ENCODE peak calls at places on chromosomes 1 and 21, in five cellular contexts. One of them, this sample, is unnamed. For H3K4me1 and H3K27me3, the result is how much of the 10 kb centered on the place peaks cover.

GRCh38 chr1:30615076-30615795 is 108.1 kb downstream of the MATN1 start:
- DNase-seq in heart right ventricle: no peak
- DNase-seq in prostate gland: no peak
- DNase-seq in IMR-90: no peak
- DNase-seq in cardiac muscle cell: no peak
- DNase-seq in this sample: peak

GRCh38 chr1:71644997-71645396 is 564.2 kb upstream of the ZRANB2 start:
- DNase-seq in heart right ventricle: no peak
- DNase-seq in prostate gland: no peak
- DNase-seq in IMR-90: no peak
- DNase-seq in cardiac muscle cell: no peak
- DNase-seq in this sample: no peak

GRCh38 chr1:2438038-2438437 is 25.7 kb upstream of the PEX10 start:
- DNase-seq in heart right ventricle: no peak
- DNase-seq in prostate gland: peak
- DNase-seq in IMR-90: no peak
- DNase-seq in cardiac muscle cell: no peak
- DNase-seq in this sample: no peak

GRCh38 chr21:45644041-45644906 is 749 bp downstream of the PCBP3 start:
- DNase-seq in heart right ventricle: peak
- DNase-seq in prostate gland: no peak
- DNase-seq in IMR-90: no peak
- DNase-seq in cardiac muscle cell: peak
- DNase-seq in this sample: no peak

GRCh38 chr1:228030451-228031201 is 23.8 kb downstream of the WNT3A start:
- DNase-seq in heart right ventricle: no peak
- DNase-seq in prostate gland: no peak
- DNase-seq in IMR-90: no peak
- DNase-seq in cardiac muscle cell: no peak
- DNase-seq in this sample: no peak

GRCh38 chr1:239987103-239987745 is 104.5 kb upstream of the FMN2 start:
- DNase-seq in heart right ventricle: no peak
- DNase-seq in prostate gland: no peak
- DNase-seq in IMR-90: peak
- DNase-seq in cardiac muscle cell: peak
- DNase-seq in this sample: no peak

GRCh38 chr1:41003640-41004220 is 17.8 kb downstream of the SLFNL1 start:
- DNase-seq in heart right ventricle: peak
- DNase-seq in prostate gland: peak
- DNase-seq in IMR-90: peak
- DNase-seq in cardiac muscle cell: peak
- DNase-seq in this sample: peak

GRCh38 chr1:30339866-30340265 is 383.5 kb downstream of the MATN1 start:
- DNase-seq in heart right ventricle: no peak
- DNase-seq in prostate gland: no peak
- DNase-seq in IMR-90: no peak
- DNase-seq in cardiac muscle cell: no peak
- DNase-seq in this sample: no peak

GRCh38 chr1:164712131-164713031 is 153.4 kb downstream of the PBX1 start:
- DNase-seq in heart right ventricle: peak
- DNase-seq in prostate gland: no peak
- DNase-seq in IMR-90: peak
- DNase-seq in cardiac muscle cell: peak
- DNase-seq in this sample: no peak

GRCh38 chr1:161223805-161224694 is 622 bp upstream of the APOA2 start:
- DNase-seq in heart right ventricle: no peak
- DNase-seq in prostate gland: no peak
- DNase-seq in IMR-90: no peak
- DNase-seq in cardiac muscle cell: no peak
- DNase-seq in this sample: no peak

GRCh38 chr1:215022204-215022603 is 60.3 kb upstream of the KCNK2 start:
- DNase-seq in heart right ventricle: no peak
- DNase-seq in prostate gland: no peak
- DNase-seq in IMR-90: peak
- DNase-seq in cardiac muscle cell: no peak
- DNase-seq in this sample: no peak

GRCh38 chr1:107830546-107830945 is 134.4 kb downstream of the VAV3 start:
- DNase-seq in heart right ventricle: no peak
- DNase-seq in prostate gland: no peak
- DNase-seq in IMR-90: no peak
- DNase-seq in cardiac muscle cell: no peak
- DNase-seq in this sample: no peak

GRCh38 chr1:178537445-178538090 is 24.7 kb downstream of the TEX35 start:
- DNase-seq in heart right ventricle: no peak
- DNase-seq in prostate gland: no peak
- DNase-seq in IMR-90: no peak
- DNase-seq in cardiac muscle cell: no peak
- DNase-seq in this sample: no peak

GRCh38 chr1:41419584-41420295 is 58.5 kb downstream of the FOXO6 start:
- DNase-seq in heart right ventricle: no peak
- DNase-seq in prostate gland: peak
- DNase-seq in IMR-90: no peak
- DNase-seq in cardiac muscle cell: no peak
- DNase-seq in this sample: no peak

GRCh38 chr1:50968021-50968883 is 1.8 kb upstream of the CDKN2C start:
- DNase-seq in heart right ventricle: peak
- DNase-seq in prostate gland: peak
- DNase-seq in IMR-90: peak
- DNase-seq in cardiac muscle cell: peak
- DNase-seq in this sample: peak

GRCh38 chr1:206551985-206552325 is 44.6 kb downstream of the RASSF5 start:
- DNase-seq in heart right ventricle: no peak
- DNase-seq in prostate gland: no peak
- DNase-seq in IMR-90: no peak
- DNase-seq in cardiac muscle cell: no peak
- DNase-seq in this sample: peak

GRCh38 chr1:231039161-231040018 is 664 bp downstream of the FAM89A start:
- DNase-seq in heart right ventricle: peak
- DNase-seq in prostate gland: peak
- DNase-seq in IMR-90: peak
- DNase-seq in cardiac muscle cell: peak
- DNase-seq in this sample: peak

GRCh38 chr1:42046772-42047552 is 106.2 kb upstream of the GUCA2B start:
- DNase-seq in heart right ventricle: peak
- DNase-seq in prostate gland: no peak
- DNase-seq in IMR-90: no peak
- DNase-seq in cardiac muscle cell: peak
- DNase-seq in this sample: no peak

GRCh38 chr1:154324241-154324640 is 1.1 kb upstream of the ATP8B2 start:
- DNase-seq in heart right ventricle: no peak
- DNase-seq in prostate gland: no peak
- DNase-seq in IMR-90: no peak
- DNase-seq in cardiac muscle cell: no peak
- DNase-seq in this sample: no peak

GRCh38 chr1:119771770-119772169 is 3.1 kb upstream of the HMGCS2 start:
- DNase-seq in heart right ventricle: no peak
- DNase-seq in prostate gland: no peak
- DNase-seq in IMR-90: no peak
- DNase-seq in cardiac muscle cell: no peak
- DNase-seq in this sample: no peak

GRCh38 chr1:5728956-5729355 is 263.3 kb downstream of the NPHP4 start:
- DNase-seq in heart right ventricle: no peak
- DNase-seq in prostate gland: no peak
- DNase-seq in IMR-90: no peak
- DNase-seq in cardiac muscle cell: no peak
- DNase-seq in this sample: no peak

GRCh38 chr1:47444578-47445465 is 7.0 kb downstream of the FOXD2 start:
- DNase-seq in heart right ventricle: no peak
- DNase-seq in prostate gland: no peak
- DNase-seq in IMR-90: peak
- DNase-seq in cardiac muscle cell: peak
- DNase-seq in this sample: no peak

GRCh38 chr1:52356818-52357355 is 9.1 kb downstream of the CC2D1B start:
- DNase-seq in heart right ventricle: no peak
- DNase-seq in prostate gland: no peak
- DNase-seq in IMR-90: no peak
- DNase-seq in cardiac muscle cell: no peak
- DNase-seq in this sample: no peak

GRCh38 chr1:15975358-15975804 is 520 bp downstream of the ZBTB17 start:
- DNase-seq in heart right ventricle: peak
- DNase-seq in prostate gland: no peak
- DNase-seq in IMR-90: peak
- DNase-seq in cardiac muscle cell: peak
- DNase-seq in this sample: peak

GRCh38 chr1:229456016-229456415 is 22.1 kb upstream of the ACTA1 start:
- DNase-seq in heart right ventricle: no peak
- DNase-seq in prostate gland: no peak
- DNase-seq in IMR-90: no peak
- DNase-seq in cardiac muscle cell: peak
- DNase-seq in this sample: no peak

GRCh38 chr1:234199476-234200127 is 173.7 kb upstream of the COA6 start:
- DNase-seq in heart right ventricle: no peak
- DNase-seq in prostate gland: no peak
- DNase-seq in IMR-90: no peak
- DNase-seq in cardiac muscle cell: no peak
- DNase-seq in this sample: no peak

GRCh38 chr1:19752083-19752696 is 47.5 kb downstream of the TMCO4 start:
- DNase-seq in heart right ventricle: no peak
- DNase-seq in prostate gland: no peak
- DNase-seq in IMR-90: no peak
- DNase-seq in cardiac muscle cell: no peak
- DNase-seq in this sample: no peak

GRCh38 chr1:67710417-67710816 is 25.4 kb downstream of the GADD45A start:
- DNase-seq in heart right ventricle: peak
- DNase-seq in prostate gland: no peak
- DNase-seq in IMR-90: peak
- DNase-seq in cardiac muscle cell: peak
- DNase-seq in this sample: no peak

GRCh38 chr1:241606544-241606943 is 33.6 kb downstream of the CHML start:
- DNase-seq in heart right ventricle: no peak
- DNase-seq in prostate gland: no peak
- DNase-seq in IMR-90: no peak
- DNase-seq in cardiac muscle cell: no peak
- DNase-seq in this sample: no peak

GRCh38 chr1:8014381-8014988 is 11.6 kb downstream of the ERRFI1 start:
- DNase-seq in heart right ventricle: no peak
- DNase-seq in prostate gland: no peak
- DNase-seq in IMR-90: no peak
- DNase-seq in cardiac muscle cell: no peak
- DNase-seq in this sample: no peak

GRCh38 chr1:8015809-8016165 is 10.3 kb downstream of the ERRFI1 start:
- DNase-seq in heart right ventricle: no peak
- DNase-seq in prostate gland: peak
- DNase-seq in IMR-90: no peak
- DNase-seq in cardiac muscle cell: peak
- DNase-seq in this sample: no peak

GRCh38 chr1:8013800-8014199 is 12.3 kb downstream of the ERRFI1 start:
- DNase-seq in heart right ventricle: no peak
- DNase-seq in prostate gland: no peak
- DNase-seq in IMR-90: no peak
- DNase-seq in cardiac muscle cell: no peak
- DNase-seq in this sample: no peak

GRCh38 chr1:8016244-8017241 is 9.6 kb downstream of the ERRFI1 start:
- DNase-seq in heart right ventricle: no peak
- DNase-seq in prostate gland: no peak
- DNase-seq in IMR-90: no peak
- DNase-seq in cardiac muscle cell: peak
- DNase-seq in this sample: no peak

DNA sequence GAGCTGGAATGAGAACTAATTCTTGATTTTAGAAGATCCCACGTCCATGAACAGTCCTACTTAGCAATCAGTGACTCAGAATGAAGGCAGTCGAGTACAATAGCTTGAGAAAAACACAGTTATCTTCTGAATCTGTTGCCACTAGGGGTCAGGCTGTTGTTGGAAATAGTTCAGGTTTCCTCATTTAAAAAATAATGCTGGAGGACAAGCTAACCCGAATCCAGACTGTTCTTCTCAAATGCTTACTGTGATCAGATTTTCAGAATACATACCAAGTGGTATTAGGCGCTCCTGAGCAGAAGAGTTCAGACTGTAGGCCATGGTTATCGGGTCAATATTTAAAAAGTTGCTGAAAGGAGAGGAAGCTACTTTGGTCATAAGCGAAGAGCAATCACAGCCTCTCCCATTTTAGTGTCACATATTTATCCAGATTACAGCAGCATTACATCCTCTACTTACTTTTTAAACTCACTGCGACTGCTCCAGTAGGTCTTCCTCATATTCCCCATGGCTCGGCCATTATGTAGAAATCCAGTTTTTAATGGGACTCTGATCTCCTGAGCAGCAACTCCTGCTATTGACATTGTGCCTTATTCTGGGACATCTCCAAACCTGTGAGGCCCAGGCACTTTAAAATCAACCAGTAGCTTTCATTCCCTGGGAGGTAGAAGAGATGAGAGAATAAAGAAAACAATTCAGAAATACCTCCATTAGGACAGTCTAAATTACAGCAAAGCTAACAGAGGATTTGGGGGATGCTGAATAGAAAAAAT is 10.9 kb downstream of the ERRFI1 start:
- DNase-seq in heart right ventricle: peak
- DNase-seq in prostate gland: peak
- DNase-seq in IMR-90: peak
- DNase-seq in cardiac muscle cell: peak
- DNase-seq in this sample: no peak
- H3K4me1 ChIP-seq in heart right ventricle: under half
- H3K4me1 ChIP-seq in prostate gland: under half
- H3K4me1 ChIP-seq in IMR-90: under half
- H3K4me1 ChIP-seq in cardiac muscle cell: under half
- H3K4me1 ChIP-seq in this sample: under half

GRCh38 chr1:151718666-151719065 is 2.1 kb upstream of the CELF3 start:
- DNase-seq in heart right ventricle: no peak
- DNase-seq in prostate gland: no peak
- DNase-seq in IMR-90: no peak
- DNase-seq in cardiac muscle cell: no peak
- DNase-seq in this sample: no peak
- H3K27ac ChIP-seq in heart right ventricle: no peak
- H3K27ac ChIP-seq in prostate gland: no peak
- H3K27ac ChIP-seq in IMR-90: no peak
- H3K27ac ChIP-seq in cardiac muscle cell: no peak
- H3K27ac ChIP-seq in this sample: no peak

GRCh38 chr1:37315236-37315870 is 159.0 kb upstream of the ZC3H12A start:
- DNase-seq in heart right ventricle: no peak
- DNase-seq in prostate gland: no peak
- DNase-seq in IMR-90: no peak
- DNase-seq in cardiac muscle cell: no peak
- DNase-seq in this sample: no peak
- H3K27me3 ChIP-seq in heart right ventricle: half or more
- H3K27me3 ChIP-seq in prostate gland: under half
- H3K27me3 ChIP-seq in IMR-90: under half
- H3K27me3 ChIP-seq in cardiac muscle cell: under half
- H3K27me3 ChIP-seq in this sample: under half

DNA sequence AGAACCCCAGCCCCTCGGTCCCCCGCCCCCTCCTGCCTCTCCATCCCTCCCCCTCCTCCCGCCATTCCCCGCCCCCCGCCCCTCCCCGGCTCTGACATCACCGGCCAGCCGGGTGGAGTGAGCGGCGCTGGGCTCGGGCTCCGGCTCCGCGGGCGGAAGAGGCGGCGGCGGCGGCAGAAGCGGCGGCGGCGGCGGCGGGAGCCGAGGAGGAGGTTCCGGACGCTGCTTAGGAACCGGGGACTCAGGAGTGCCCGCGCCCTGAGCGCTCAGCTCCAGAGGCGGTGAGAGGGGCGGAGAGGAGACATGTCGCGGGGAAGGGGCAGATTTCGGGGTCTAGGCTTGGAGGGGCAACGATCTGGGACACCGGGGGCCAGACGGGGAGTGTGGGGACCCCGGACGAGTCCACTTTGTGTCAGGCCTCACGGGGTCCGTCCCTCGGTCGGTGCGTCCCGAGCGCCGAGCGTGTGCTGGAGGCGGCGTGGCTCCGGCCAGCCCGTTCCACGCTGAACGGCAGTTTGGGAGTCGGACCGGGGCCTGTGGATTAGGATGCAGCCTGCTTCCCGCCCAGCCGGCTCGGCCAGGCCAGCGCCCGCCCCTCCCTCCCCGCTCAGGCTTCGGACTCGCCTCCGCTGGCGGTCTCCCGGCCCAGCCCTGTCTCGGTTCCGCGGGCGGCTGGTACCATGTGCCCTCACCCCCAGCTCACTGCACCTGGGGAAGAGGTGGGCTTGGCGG is at the start of gene PEA15:
- DNase-seq in heart right ventricle: peak
- DNase-seq in prostate gland: peak
- DNase-seq in IMR-90: peak
- DNase-seq in cardiac muscle cell: peak
- DNase-seq in this sample: peak
- H3K4me1 ChIP-seq in heart right ventricle: under half
- H3K4me1 ChIP-seq in prostate gland: under half
- H3K4me1 ChIP-seq in IMR-90: under half
- H3K4me1 ChIP-seq in cardiac muscle cell: under half
- H3K4me1 ChIP-seq in this sample: under half